ENCODE peak calls at places on chromosomes 5 and 9, in nine cellular contexts. One of them, this sample, is unnamed. For H3K4me1 and H3K36me3, the result is how much of the 10 kb centered on the place peaks cover.

GRCh38 chr9:91422832-91423711 is 560 bp downstream of the NFIL3 start:
- DNase-seq in trophoblast cell: peak
- DNase-seq in mesenchymal stem cell: peak
- DNase-seq in GM23338: peak
- DNase-seq in aorta: peak
- DNase-seq in colonic mucosa: peak
- DNase-seq in mammary epithelial cell: peak
- DNase-seq in cardiac muscle cell: peak
- DNase-seq in body of pancreas: peak
- DNase-seq in this sample: no peak

GRCh38 chr9:91395553-91396470 is 27.8 kb downstream of the NFIL3 start:
- DNase-seq in mammary epithelial cell: peak
- DNase-seq in colonic mucosa: no peak
- DNase-seq in body of pancreas: no peak
- DNase-seq in cardiac muscle cell: peak
- DNase-seq in mesenchymal stem cell: peak
- DNase-seq in GM23338: no peak
- DNase-seq in trophoblast cell: peak
- DNase-seq in aorta: no peak
- DNase-seq in this sample: no peak

GRCh38 chr5:19771174-19771835 is 216.7 kb downstream of the CDH18 start:
- DNase-seq in colonic mucosa: no peak
- DNase-seq in trophoblast cell: no peak
- DNase-seq in mesenchymal stem cell: peak
- DNase-seq in cardiac muscle cell: peak
- DNase-seq in body of pancreas: no peak
- DNase-seq in mammary epithelial cell: peak
- DNase-seq in GM23338: peak
- DNase-seq in aorta: no peak
- DNase-seq in this sample: no peak

GRCh38 chr5:140322751-140323731 is 20.1 kb upstream of the PFDN1 start:
- DNase-seq in colonic mucosa: no peak
- DNase-seq in cardiac muscle cell: peak
- DNase-seq in GM23338: peak
- DNase-seq in body of pancreas: peak
- DNase-seq in mammary epithelial cell: peak
- DNase-seq in aorta: peak
- DNase-seq in mesenchymal stem cell: peak
- DNase-seq in trophoblast cell: no peak
- DNase-seq in this sample: no peak

GRCh38 chr5:126814721-126815404 is 37.9 kb downstream of the LMNB1 start:
- DNase-seq in cardiac muscle cell: peak
- DNase-seq in trophoblast cell: no peak
- DNase-seq in aorta: no peak
- DNase-seq in mesenchymal stem cell: peak
- DNase-seq in body of pancreas: no peak
- DNase-seq in colonic mucosa: no peak
- DNase-seq in mammary epithelial cell: no peak
- DNase-seq in GM23338: no peak
- DNase-seq in this sample: no peak

GRCh38 chr5:1476967-1477310 is 31.7 kb upstream of the SLC6A3 start:
- DNase-seq in aorta: no peak
- DNase-seq in mesenchymal stem cell: no peak
- DNase-seq in mammary epithelial cell: no peak
- DNase-seq in colonic mucosa: no peak
- DNase-seq in trophoblast cell: no peak
- DNase-seq in body of pancreas: no peak
- DNase-seq in GM23338: no peak
- DNase-seq in cardiac muscle cell: no peak
- DNase-seq in this sample: no peak

GRCh38 chr5:136070486-136071285 is 41.9 kb downstream of the TGFBI start:
- DNase-seq in mesenchymal stem cell: no peak
- DNase-seq in mammary epithelial cell: peak
- DNase-seq in colonic mucosa: no peak
- DNase-seq in trophoblast cell: no peak
- DNase-seq in aorta: no peak
- DNase-seq in body of pancreas: no peak
- DNase-seq in cardiac muscle cell: no peak
- DNase-seq in GM23338: no peak
- DNase-seq in this sample: no peak

GRCh38 chr5:1838013-1838412 is 36.8 kb downstream of the NDUFS6 start:
- DNase-seq in mammary epithelial cell: no peak
- DNase-seq in body of pancreas: no peak
- DNase-seq in aorta: no peak
- DNase-seq in mesenchymal stem cell: no peak
- DNase-seq in colonic mucosa: no peak
- DNase-seq in cardiac muscle cell: no peak
- DNase-seq in trophoblast cell: no peak
- DNase-seq in GM23338: no peak
- DNase-seq in this sample: no peak

GRCh38 chr5:132055808-132056609 is 4.4 kb upstream of the IL3 start:
- DNase-seq in aorta: peak
- DNase-seq in trophoblast cell: no peak
- DNase-seq in GM23338: no peak
- DNase-seq in mammary epithelial cell: no peak
- DNase-seq in body of pancreas: no peak
- DNase-seq in mesenchymal stem cell: no peak
- DNase-seq in cardiac muscle cell: no peak
- DNase-seq in colonic mucosa: peak
- DNase-seq in this sample: no peak

GRCh38 chr5:180160822-180161221 is 48.2 kb downstream of the RASGEF1C start:
- DNase-seq in aorta: peak
- DNase-seq in body of pancreas: no peak
- DNase-seq in trophoblast cell: no peak
- DNase-seq in mammary epithelial cell: no peak
- DNase-seq in GM23338: no peak
- DNase-seq in cardiac muscle cell: no peak
- DNase-seq in mesenchymal stem cell: no peak
- DNase-seq in colonic mucosa: peak
- DNase-seq in this sample: no peak

GRCh38 chr5:151492729-151493128 is 45.3 kb downstream of the SLC36A1 start:
- DNase-seq in trophoblast cell: no peak
- DNase-seq in cardiac muscle cell: peak
- DNase-seq in GM23338: no peak
- DNase-seq in mammary epithelial cell: peak
- DNase-seq in aorta: peak
- DNase-seq in mesenchymal stem cell: peak
- DNase-seq in colonic mucosa: no peak
- DNase-seq in body of pancreas: no peak
- DNase-seq in this sample: no peak

GRCh38 chr5:132094393-132095076 is 20.9 kb downstream of the CSF2 start:
- DNase-seq in cardiac muscle cell: peak
- DNase-seq in trophoblast cell: peak
- DNase-seq in mesenchymal stem cell: peak
- DNase-seq in colonic mucosa: no peak
- DNase-seq in GM23338: no peak
- DNase-seq in mammary epithelial cell: peak
- DNase-seq in body of pancreas: no peak
- DNase-seq in aorta: no peak
- DNase-seq in this sample: no peak

GRCh38 chr9:14400658-14400995 is 86.7 kb upstream of the NFIB start:
- DNase-seq in body of pancreas: peak
- DNase-seq in aorta: no peak
- DNase-seq in colonic mucosa: peak
- DNase-seq in GM23338: peak
- DNase-seq in mesenchymal stem cell: peak
- DNase-seq in trophoblast cell: peak
- DNase-seq in mammary epithelial cell: peak
- DNase-seq in cardiac muscle cell: peak
- DNase-seq in this sample: peak

DNA sequence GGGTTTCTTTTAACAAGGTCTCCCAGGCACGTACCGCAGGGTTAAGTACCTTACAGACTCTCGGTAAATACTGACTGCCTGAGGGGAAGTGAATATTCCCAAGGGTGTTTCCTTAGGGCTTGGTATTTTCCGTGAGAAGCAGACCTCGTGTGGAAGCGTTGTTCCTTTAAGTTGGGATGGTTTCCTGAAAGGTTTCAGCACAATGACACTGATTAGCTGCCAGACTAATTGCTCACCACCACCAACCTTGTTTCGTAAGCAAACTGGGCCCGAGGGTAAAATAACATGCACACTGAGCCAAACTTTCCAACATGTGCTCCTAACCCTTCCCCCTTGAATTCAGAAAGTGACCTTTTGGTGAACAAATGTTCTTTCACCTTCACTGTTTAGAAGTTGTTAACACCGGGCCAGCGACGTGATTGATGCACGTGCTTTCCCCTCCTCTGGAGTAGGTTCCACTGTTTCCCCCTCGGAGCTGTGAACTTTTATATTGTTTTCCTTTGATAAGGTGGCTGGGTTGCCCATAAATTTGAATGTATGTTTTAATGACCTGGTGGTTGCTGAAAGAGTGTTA is 128.1 kb upstream of the RPS23 start:
- DNase-seq in mesenchymal stem cell: peak
- DNase-seq in cardiac muscle cell: peak
- DNase-seq in aorta: no peak
- DNase-seq in body of pancreas: no peak
- DNase-seq in colonic mucosa: no peak
- DNase-seq in GM23338: peak
- DNase-seq in trophoblast cell: peak
- DNase-seq in mammary epithelial cell: peak
- DNase-seq in this sample: no peak
- H3K4me1 ChIP-seq in mesenchymal stem cell: under half
- H3K4me1 ChIP-seq in cardiac muscle cell: under half
- H3K4me1 ChIP-seq in aorta: under half
- H3K4me1 ChIP-seq in body of pancreas: under half
- H3K4me1 ChIP-seq in colonic mucosa: under half
- H3K4me1 ChIP-seq in GM23338: under half
- H3K4me1 ChIP-seq in trophoblast cell: under half
- H3K4me1 ChIP-seq in mammary epithelial cell: under half
- H3K4me1 ChIP-seq in this sample: under half

GRCh38 chr9:131594906-131595675 is 49.8 kb downstream of the PRRT1B start:
- DNase-seq in cardiac muscle cell: no peak
- DNase-seq in trophoblast cell: peak
- DNase-seq in aorta: no peak
- DNase-seq in mammary epithelial cell: no peak
- DNase-seq in GM23338: no peak
- DNase-seq in mesenchymal stem cell: no peak
- DNase-seq in body of pancreas: no peak
- DNase-seq in colonic mucosa: no peak
- DNase-seq in this sample: no peak
- H3K36me3 ChIP-seq in cardiac muscle cell: under half
- H3K36me3 ChIP-seq in trophoblast cell: half or more
- H3K36me3 ChIP-seq in aorta: under half
- H3K36me3 ChIP-seq in mammary epithelial cell: under half
- H3K36me3 ChIP-seq in GM23338: under half
- H3K36me3 ChIP-seq in mesenchymal stem cell: half or more
- H3K36me3 ChIP-seq in body of pancreas: under half
- H3K36me3 ChIP-seq in colonic mucosa: under half
- H3K36me3 ChIP-seq in this sample: under half

GRCh38 chr5:172906436-172906835 is 52.8 kb upstream of the RPL26L1 start:
- DNase-seq in mesenchymal stem cell: peak
- DNase-seq in mammary epithelial cell: no peak
- DNase-seq in aorta: no peak
- DNase-seq in body of pancreas: no peak
- DNase-seq in trophoblast cell: peak
- DNase-seq in GM23338: no peak
- DNase-seq in colonic mucosa: no peak
- DNase-seq in cardiac muscle cell: peak
- DNase-seq in this sample: no peak

GRCh38 chr5:172904643-172905345 is 54.4 kb upstream of the RPL26L1 start:
- DNase-seq in colonic mucosa: peak
- DNase-seq in mesenchymal stem cell: peak
- DNase-seq in body of pancreas: peak
- DNase-seq in cardiac muscle cell: peak
- DNase-seq in aorta: peak
- DNase-seq in mammary epithelial cell: peak
- DNase-seq in trophoblast cell: peak
- DNase-seq in GM23338: peak
- DNase-seq in this sample: no peak

GRCh38 chr5:172904312-172904642 is 54.9 kb upstream of the RPL26L1 start:
- DNase-seq in aorta: no peak
- DNase-seq in GM23338: no peak
- DNase-seq in mammary epithelial cell: no peak
- DNase-seq in trophoblast cell: no peak
- DNase-seq in cardiac muscle cell: no peak
- DNase-seq in mesenchymal stem cell: no peak
- DNase-seq in colonic mucosa: no peak
- DNase-seq in body of pancreas: no peak
- DNase-seq in this sample: no peak

GRCh38 chr5:172905771-172906170 is 53.5 kb upstream of the RPL26L1 start:
- DNase-seq in GM23338: peak
- DNase-seq in trophoblast cell: peak
- DNase-seq in mesenchymal stem cell: no peak
- DNase-seq in cardiac muscle cell: no peak
- DNase-seq in colonic mucosa: no peak
- DNase-seq in aorta: no peak
- DNase-seq in mammary epithelial cell: no peak
- DNase-seq in body of pancreas: no peak
- DNase-seq in this sample: no peak

DNA sequence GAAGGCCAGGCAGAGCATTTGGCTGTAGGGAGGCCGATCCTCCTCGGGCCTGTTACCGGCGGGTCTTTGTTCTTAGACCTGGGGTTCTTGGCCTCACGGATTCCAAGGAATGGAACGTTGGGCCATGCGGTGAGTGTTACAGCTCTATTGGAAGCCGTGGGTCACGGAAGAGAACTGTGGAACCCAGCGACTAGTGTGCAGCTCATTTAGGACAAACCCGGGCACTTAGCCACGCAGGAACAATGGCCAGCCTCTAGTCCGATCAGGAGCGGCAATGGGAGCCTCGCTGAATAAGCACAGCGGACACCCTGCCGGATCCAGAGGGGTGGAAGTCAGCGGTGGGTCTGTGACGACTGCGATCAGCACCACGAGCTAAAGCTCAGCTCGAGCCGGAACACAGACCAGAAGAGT is 53.9 kb upstream of the RPL26L1 start:
- DNase-seq in aorta: no peak
- DNase-seq in mesenchymal stem cell: no peak
- DNase-seq in GM23338: no peak
- DNase-seq in trophoblast cell: no peak
- DNase-seq in mammary epithelial cell: no peak
- DNase-seq in cardiac muscle cell: no peak
- DNase-seq in body of pancreas: no peak
- DNase-seq in colonic mucosa: no peak
- DNase-seq in this sample: no peak
- H3K4me1 ChIP-seq in aorta: under half
- H3K4me1 ChIP-seq in mesenchymal stem cell: half or more
- H3K4me1 ChIP-seq in GM23338: under half
- H3K4me1 ChIP-seq in trophoblast cell: half or more
- H3K4me1 ChIP-seq in mammary epithelial cell: under half
- H3K4me1 ChIP-seq in cardiac muscle cell: under half
- H3K4me1 ChIP-seq in body of pancreas: half or more
- H3K4me1 ChIP-seq in colonic mucosa: under half
- H3K4me1 ChIP-seq in this sample: under half

DNA sequence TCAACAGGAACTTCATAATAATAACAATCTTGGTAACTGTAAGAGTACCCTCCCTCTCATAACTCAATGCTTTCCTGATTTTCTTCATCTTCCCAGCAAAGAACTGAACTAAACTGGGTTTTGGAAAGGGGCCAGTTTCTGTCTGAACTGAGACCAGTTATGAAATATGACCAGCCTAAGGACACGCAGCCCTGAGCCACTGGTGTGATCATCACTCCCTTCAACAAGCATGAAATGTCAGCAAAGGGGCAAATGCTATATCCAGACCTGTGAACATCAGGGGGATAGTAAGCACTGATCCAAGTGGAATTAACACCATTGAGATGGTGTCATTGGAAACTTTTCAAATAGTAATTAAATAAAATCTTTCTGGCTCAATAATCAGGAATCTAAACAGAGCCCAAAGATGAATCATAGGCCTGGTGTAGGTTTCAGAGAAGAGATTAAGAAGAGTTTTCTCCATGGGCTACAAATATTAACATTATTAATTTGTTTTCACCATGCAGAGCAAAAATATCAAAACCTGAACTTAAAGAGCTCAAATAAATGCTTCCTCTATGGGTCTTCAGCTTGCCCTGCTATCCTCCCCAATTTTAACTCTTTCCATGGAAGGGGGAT is 82.0 kb downstream of the DPYSL3 start:
- DNase-seq in GM23338: no peak
- DNase-seq in colonic mucosa: no peak
- DNase-seq in trophoblast cell: no peak
- DNase-seq in aorta: peak
- DNase-seq in body of pancreas: no peak
- DNase-seq in mesenchymal stem cell: no peak
- DNase-seq in cardiac muscle cell: peak
- DNase-seq in mammary epithelial cell: peak
- DNase-seq in this sample: no peak
- H3K36me3 ChIP-seq in GM23338: under half
- H3K36me3 ChIP-seq in colonic mucosa: under half
- H3K36me3 ChIP-seq in trophoblast cell: under half
- H3K36me3 ChIP-seq in aorta: under half
- H3K36me3 ChIP-seq in body of pancreas: under half
- H3K36me3 ChIP-seq in mesenchymal stem cell: under half
- H3K36me3 ChIP-seq in cardiac muscle cell: under half
- H3K36me3 ChIP-seq in mammary epithelial cell: under half
- H3K36me3 ChIP-seq in this sample: under half

This sample was measured in iPS DF 6.9.